ENCODE peak calls at places on chromosome 14, in five cellular contexts. H, I, N, L and D are unnamed samples.

GRCh38 chr14:55610717-55611370 is 30.8 kb downstream of the KTN1 start:
- DNase-seq in H (no peak), I (no peak), N (no peak), L (no peak), D (no peak)

GRCh38 chr14:101810897-101811620 is 49.5 kb downstream of the PPP2R5C start:
- DNase-seq in H (no peak), I (no peak), N (no peak), L (no peak), D (no peak)

GRCh38 chr14:91398707-91399106 is 18.9 kb downstream of the CCDC88C start:
- DNase-seq in H (no peak), I (no peak), N (no peak), L (no peak), D (no peak)

GRCh38 chr14:23002592-23002991 is 7.4 kb downstream of the C14orf93 start:
- DNase-seq in H (no peak), I (no peak), N (no peak), L (no peak), D (no peak)

GRCh38 chr14:85482549-85482948 is 47.4 kb upstream of the FLRT2 start:
- DNase-seq in H (no peak), I (no peak), N (no peak), L (no peak), D (no peak)

GRCh38 chr14:99393059-99393655 is 87.5 kb downstream of the SETD3 start:
- DNase-seq in H (peak; percentile 11), I (no peak), N (no peak), L (no peak), D (no peak)

GRCh38 chr14:85191986-85192385 is 338.0 kb upstream of the FLRT2 start:
- DNase-seq in H (no peak), I (no peak), N (no peak), L (no peak), D (no peak)

GRCh38 chr14:92962031-92962830 is 39.3 kb downstream of the CHGA start:
- DNase-seq in H (no peak), I (no peak), N (no peak), L (no peak), D (no peak)

GRCh38 chr14:71381814-71382213 is 474.6 kb downstream of the PCNX1 start:
- DNase-seq in H (no peak), I (no peak), N (no peak), L (no peak), D (no peak)